ENCODE peak calls at places on chromosomes 3 and 15, in four cellular contexts. S is sigmoid colon, V is kidney, L is B cell. U is an unnamed sample.

GRCh38 chr3:125045965-125046364 is 9.8 kb downstream of the HEG1 start:
- DNase-seq in L (no peak), S (no peak), V (no peak), U (no peak)

GRCh38 chr3:65995030-65995429 is 43.7 kb downstream of the MAGI1 start:
- DNase-seq in V (no peak), L (no peak), S (no peak), U (no peak)

GRCh38 chr15:74433592-74434259 is at the start of gene SEMA7A:
- DNase-seq in L (peak), V (peak), S (peak), U (peak)

GRCh38 chr3:13657660-13658435 is 108.9 kb downstream of the FBLN2 start:
- DNase-seq in V (peak), S (no peak), L (no peak), U (peak)

GRCh38 chr15:88256261-88257230 is at the start of gene NTRK3:
- DNase-seq in S (no peak), L (no peak), V (no peak), U (no peak)

GRCh38 chr15:90184119-90184785 is 16.9 kb upstream of the SEMA4B start:
- DNase-seq in S (peak), V (peak), L (peak), U (no peak)

GRCh38 chr15:40137011-40137906 is 23.6 kb upstream of the BUB1B start:
- DNase-seq in V (peak), L (no peak), S (no peak), U (no peak)

GRCh38 chr15:38535451-38536200 is 29.0 kb downstream of the RASGRP1 start:
- DNase-seq in L (no peak), V (no peak), S (no peak), U (no peak)

GRCh38 chr3:112817271-112817670 is 29.4 kb downstream of the CD200R1L start:
- DNase-seq in L (no peak), S (no peak), V (no peak), U (no peak)

DNA sequence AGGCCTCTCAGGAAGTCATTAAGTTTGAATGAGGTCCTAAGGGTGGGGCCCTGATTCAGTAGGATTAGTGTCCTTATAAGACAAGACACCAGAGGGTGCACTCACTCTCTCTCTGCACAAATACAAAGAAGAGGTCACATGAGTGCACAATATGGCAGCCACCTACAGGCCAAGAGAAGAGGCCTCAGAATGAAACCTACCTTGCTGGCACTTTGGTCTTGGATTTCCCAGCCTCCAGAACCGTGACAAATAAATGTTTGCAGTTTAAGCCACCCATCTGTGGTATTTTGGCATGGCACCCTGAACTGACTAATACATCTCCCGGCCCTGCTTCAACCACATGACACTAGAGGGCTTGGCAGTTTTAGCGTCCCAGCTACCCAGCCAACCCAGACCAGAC is 73.9 kb upstream of the CHRNB4 start:
- DNase-seq in S (no peak), L (no peak), V (no peak), U (no peak)
- TF ChIP-seq CTCF in S (no peak), L (no peak), V (no peak), U (no peak)

GRCh38 chr15:78811124-78811824 is at the start of gene ADAMTS7:
- DNase-seq in L (peak), S (peak), V (peak), U (peak)

GRCh38 chr15:78810003-78810376 is 1.3 kb downstream of the ADAMTS7 start:
- DNase-seq in L (no peak), S (no peak), V (no peak), U (no peak)

GRCh38 chr15:78810377-78811123 is 714 bp downstream of the ADAMTS7 start:
- DNase-seq in S (peak), L (no peak), V (peak), U (no peak)

GRCh38 chr15:78807359-78807758 is 3.9 kb downstream of the ADAMTS7 start:
- DNase-seq in L (no peak), S (no peak), V (no peak), U (no peak)

GRCh38 chr15:78808550-78808949 is 2.7 kb downstream of the ADAMTS7 start:
- DNase-seq in S (no peak), V (no peak), L (no peak), U (no peak)
- TF ChIP-seq CTCF in S (no peak), V (peak), L (peak), U (no peak)

DNA sequence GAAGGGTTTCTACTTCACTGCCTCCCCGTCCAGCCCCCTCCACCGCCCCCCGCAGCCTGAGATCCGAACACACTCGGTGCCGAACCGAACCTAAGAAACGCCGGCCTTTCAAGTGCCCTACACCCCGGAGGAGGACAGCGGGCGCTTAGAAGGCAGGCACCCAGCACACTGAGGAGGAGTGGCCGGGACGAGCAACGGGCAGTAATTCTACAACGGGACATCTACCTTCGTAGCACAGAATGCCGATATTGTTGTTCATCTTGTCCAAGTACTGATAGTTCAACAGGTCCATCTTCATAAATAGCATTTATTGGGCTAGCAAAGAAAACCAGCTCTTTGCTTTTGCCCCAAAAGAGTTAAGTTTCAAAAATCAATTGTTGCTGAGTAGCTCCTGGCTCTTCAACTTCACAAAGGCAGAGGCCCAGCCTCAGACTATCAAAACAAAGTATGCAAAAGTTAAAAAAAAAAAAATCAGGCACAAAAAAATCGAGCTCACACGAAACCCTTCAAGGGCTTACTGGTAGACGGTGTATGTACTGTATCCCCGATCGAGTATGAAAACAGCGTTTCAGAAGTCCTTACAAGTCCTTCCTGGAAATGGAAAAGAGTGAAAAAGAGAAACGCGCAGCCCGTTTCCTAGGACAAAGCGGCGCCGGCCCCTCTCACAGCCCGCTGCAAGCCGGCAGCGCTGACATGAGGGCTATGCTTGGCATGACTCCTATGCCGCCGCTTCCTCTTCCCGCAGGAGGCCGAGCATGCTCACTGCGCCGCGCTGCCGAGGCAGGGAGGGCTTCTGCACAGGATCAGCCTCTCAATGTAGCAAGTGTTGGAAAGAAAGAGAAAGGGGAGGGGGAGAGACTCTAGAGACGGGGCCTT is at the start of gene VGLL4:
- DNase-seq in V (peak), L (peak), S (peak), U (peak)
- TF ChIP-seq CTCF in V (no peak), L (no peak), S (no peak), U (no peak)

GRCh38 chr3:1346386-1346785 is 253.6 kb downstream of the CNTN6 start:
- DNase-seq in V (no peak), L (no peak), S (no peak), U (no peak)

GRCh38 chr3:1350885-1351284 is 258.1 kb downstream of the CNTN6 start:
- DNase-seq in L (no peak), V (no peak), S (no peak), U (no peak)

DNA sequence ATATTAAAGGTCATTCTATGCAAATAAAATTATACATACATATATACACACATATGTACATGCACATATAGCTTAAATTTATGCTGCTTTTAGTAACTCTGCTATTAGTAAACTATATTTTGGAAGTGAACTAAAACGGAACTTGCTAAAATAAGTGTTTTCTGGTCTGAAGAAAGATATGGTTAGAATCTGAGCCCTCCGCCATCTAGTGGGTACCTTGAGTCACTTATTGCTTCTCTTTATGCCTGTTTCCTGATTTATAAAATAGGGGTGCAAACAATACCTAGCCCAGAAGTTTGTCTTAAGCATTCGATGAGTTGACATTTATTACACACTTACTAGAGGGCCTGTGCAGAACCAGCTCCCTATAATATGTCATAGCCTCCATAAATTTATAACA is 255.7 kb downstream of the CNTN6 start:
- DNase-seq in L (no peak), S (no peak), V (no peak), U (no peak)
- TF ChIP-seq CTCF in L (no peak), S (no peak), V (no peak), U (no peak)

GRCh38 chr3:153835540-153835939 is 285.6 kb upstream of the ARHGEF26 start:
- DNase-seq in S (no peak), L (no peak), V (no peak), U (no peak)
- TF ChIP-seq CTCF in S (no peak), L (no peak), V (no peak), U (no peak)

DNA sequence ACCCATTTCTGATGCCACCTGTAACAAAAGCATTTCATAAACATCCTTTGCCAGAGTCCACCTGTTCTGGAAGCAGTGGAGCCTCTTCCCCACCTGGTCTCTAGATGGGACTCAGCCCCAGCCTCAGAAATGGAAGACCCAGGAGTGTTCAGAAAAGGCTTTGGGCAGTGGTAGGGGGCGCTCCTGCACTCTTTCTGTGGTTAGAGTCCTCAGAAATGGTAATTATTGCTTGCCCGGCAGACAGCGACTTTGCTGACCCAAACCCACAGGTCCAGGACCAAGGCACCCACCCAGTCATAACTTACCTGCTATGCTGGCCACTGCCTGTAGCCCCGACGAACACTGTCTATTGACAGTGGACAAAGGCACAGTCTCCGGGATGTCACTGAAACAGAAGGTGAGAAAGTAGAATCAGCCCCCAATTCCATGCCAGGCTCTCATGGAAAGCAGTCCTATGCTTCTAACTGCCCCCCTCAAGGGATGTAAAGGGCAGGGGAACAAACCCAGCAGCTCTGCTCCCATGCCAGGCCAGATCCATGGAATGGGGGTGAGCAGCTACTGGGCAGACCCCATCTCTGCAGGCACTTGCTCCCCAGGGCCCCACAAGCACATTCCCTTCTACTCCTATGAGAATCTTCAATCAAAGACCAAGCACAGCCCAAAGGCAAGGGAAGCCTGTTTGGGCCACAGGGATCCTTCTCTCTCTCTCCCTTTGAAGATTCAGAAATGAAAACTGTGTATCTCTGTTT is 5.1 kb downstream of the ACAA1 start:
- DNase-seq in V (no peak), S (no peak), L (no peak), U (peak)
- TF ChIP-seq CTCF in V (peak), S (no peak), L (peak), U (peak)

GRCh38 chr3:78221796-78222195 is 1181.9 kb downstream of the ROBO2 start:
- DNase-seq in L (no peak), V (no peak), S (no peak), U (no peak)

DNA sequence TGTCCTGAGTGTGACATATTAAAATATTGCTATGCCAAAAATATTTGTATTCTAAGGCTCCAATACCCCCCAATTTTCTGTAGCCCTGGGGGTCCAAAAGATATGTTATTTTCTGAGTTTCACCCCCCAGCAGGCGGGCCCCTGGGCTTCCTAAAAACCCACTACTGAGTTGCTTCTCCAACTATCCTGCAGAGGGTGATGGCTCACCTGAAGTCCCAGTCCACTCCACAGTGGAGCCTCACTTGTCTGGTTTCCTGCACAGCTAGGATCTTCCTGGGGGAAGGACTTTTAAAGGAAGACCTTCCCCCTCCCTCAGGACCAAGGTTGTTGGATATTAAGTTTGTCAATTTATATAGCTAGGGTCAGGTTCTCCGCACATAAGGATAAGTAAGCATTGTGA is 1181.4 kb downstream of the ROBO2 start:
- DNase-seq in S (no peak), V (no peak), L (no peak), U (no peak)
- TF ChIP-seq CTCF in S (no peak), V (no peak), L (no peak), U (no peak)

U was measured in CD4-positive, alpha-beta T cell.